ENCODE peak calls at places on chromosomes 6 and 20, in six cellular contexts. O is neuronal stem cell, K is H9, B is IMR-90, L is trophoblast cell, W is mesenchymal stem cell. N is an unnamed sample.

GRCh38 chr6:44474643-44475042 is 87.1 kb downstream of the CDC5L start:
- DNase-seq in K (no peak), L (no peak), W (no peak), B (no peak), O (no peak), N (no peak)

GRCh38 chr6:149888659-149889058 is 9.3 kb downstream of the RAET1E start:
- DNase-seq in L (no peak), B (peak; percentile 54), K (no peak), W (peak; percentile 16), O (no peak), N (no peak)

GRCh38 chr6:108667984-108668383 is 107.3 kb downstream of the FOXO3 start:
- DNase-seq in L (no peak), W (peak; percentile 43), O (no peak), K (no peak), B (peak; percentile 75), N (no peak)

GRCh38 chr6:164911873-164912580 is 397.4 kb downstream of the C6orf118 start:
- DNase-seq in O (no peak), W (no peak), B (no peak), K (no peak), L (no peak), N (no peak)

GRCh38 chr6:15441215-15441868 is 195.5 kb downstream of the JARID2 start:
- DNase-seq in B (peak; percentile 78), O (peak; percentile 31), K (peak; percentile 6), W (peak; percentile 82), L (peak; percentile 60), N (no peak)

GRCh38 chr6:27251672-27252251 is 4.3 kb downstream of the PRSS16 start:
- DNase-seq in L (peak; percentile 93), B (peak; percentile 38), K (peak; percentile 99), O (peak; percentile 87), W (peak; percentile 53), N (peak; percentile 93)

GRCh38 chr20:50335105-50335504 is 144.5 kb downstream of the CEBPB start:
- DNase-seq in O (peak; percentile 27), K (peak; percentile 81), L (peak; percentile 45), W (peak; percentile 38), B (peak; percentile 31), N (no peak)

GRCh38 chr20:50049442-50050026 is 63.4 kb downstream of the UBE2V1 start:
- DNase-seq in K (no peak), L (no peak), B (no peak), W (no peak), O (no peak), N (no peak)

GRCh38 chr20:31915491-31916280 is 36.2 kb downstream of the PDRG1 start:
- DNase-seq in B (no peak), K (no peak), O (no peak), L (no peak), W (no peak), N (no peak)

GRCh38 chr6:47034421-47034820 is 7.7 kb downstream of the ADGRF1 start:
- DNase-seq in L (no peak), W (no peak), K (no peak), B (no peak), O (no peak), N (no peak)

GRCh38 chr6:17012421-17013225 is 89.2 kb upstream of the STMND1 start:
- DNase-seq in O (no peak), B (peak; percentile 65), W (peak; percentile 81), K (peak; percentile 72), L (peak; percentile 83), N (no peak)

GRCh38 chr20:46307139-46307998 is 929 bp downstream of the CDH22 start:
- DNase-seq in L (no peak), O (peak; percentile 59), B (peak; percentile 20), W (peak; percentile 37), K (peak; percentile 84), N (peak; percentile 89)

GRCh38 chr20:36544134-36545018 is 3.1 kb downstream of the MYL9 start:
- DNase-seq in B (peak; percentile 68), O (no peak), L (no peak), K (no peak), W (no peak), N (no peak)

GRCh38 chr6:41934278-41935189 is 7.1 kb downstream of the CCND3 start:
- DNase-seq in K (no peak), B (no peak), O (no peak), W (no peak), L (no peak), N (no peak)

GRCh38 chr6:15061176-15061575 is 184.7 kb upstream of the JARID2 start:
- DNase-seq in W (no peak), B (no peak), O (no peak), L (no peak), K (no peak), N (no peak)

GRCh38 chr20:57680934-57681914 is 28.6 kb downstream of the PMEPA1 start:
- DNase-seq in B (no peak), O (no peak), K (no peak), W (no peak), L (peak; percentile 48), N (no peak)

GRCh38 chr6:63897459-63897858 is 261.9 kb downstream of the PHF3 start:
- DNase-seq in L (peak; percentile 47), O (no peak), W (peak; percentile 86), B (peak; percentile 86), K (no peak), N (no peak)

GRCh38 chr6:71585472-71585871 is 296.9 kb downstream of the OGFRL1 start:
- DNase-seq in K (no peak), W (no peak), L (no peak), B (no peak), O (no peak), N (no peak)

GRCh38 chr6:166387642-166388325 is 5.0 kb upstream of the MPC1 start:
- DNase-seq in K (no peak), O (no peak), L (no peak), W (no peak), B (no peak), N (no peak)

GRCh38 chr6:166386111-166386510 is 3.4 kb upstream of the MPC1 start:
- DNase-seq in O (no peak), B (no peak), K (no peak), W (no peak), L (no peak), N (no peak)

GRCh38 chr6:166393535-166393823 is 10.7 kb upstream of the MPC1 start:
- DNase-seq in B (no peak), W (no peak), O (no peak), K (no peak), L (no peak), N (no peak)

GRCh38 chr6:166388605-166389004 is 5.9 kb upstream of the MPC1 start:
- DNase-seq in W (no peak), K (no peak), L (no peak), B (no peak), O (no peak), N (no peak)

DNA sequence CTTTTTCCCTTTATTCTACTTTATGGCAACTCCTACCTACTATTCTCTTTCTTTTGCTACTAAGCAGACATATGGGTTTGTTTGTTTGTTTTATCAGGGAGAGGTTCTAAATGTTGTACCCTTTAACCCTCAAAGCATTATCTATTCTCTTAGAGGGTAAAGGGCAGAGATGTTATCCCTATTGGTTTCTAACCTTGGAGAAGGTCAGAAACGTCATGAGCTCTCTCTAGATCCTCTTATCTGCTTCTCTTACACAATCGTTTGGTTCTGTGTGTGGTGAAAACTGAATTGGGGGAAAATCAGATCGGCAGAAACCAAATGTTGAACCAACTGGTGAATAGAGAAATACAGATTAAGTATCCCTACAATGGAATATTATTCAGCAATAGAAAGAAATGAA is 6.4 kb upstream of the MPC1 start:
- DNase-seq in L (no peak), K (no peak), O (no peak), B (no peak), W (no peak), N (no peak)
- H3K14ac ChIP-seq in L (no peak overlapping the region), K (no peak overlapping the region), O (no peak overlapping the region), B (no peak overlapping the region), W (no peak overlapping the region), N (no peak overlapping the region)

GRCh38 chr6:125765944-125766343 is 16.5 kb downstream of the HEY2 start:
- DNase-seq in O (no peak), L (no peak), B (no peak), K (no peak), W (no peak), N (no peak)
- H3K14ac ChIP-seq in O (no peak overlapping the region), L (no peak overlapping the region), B (no peak overlapping the region), K (no peak overlapping the region), W (no peak overlapping the region), N (no peak overlapping the region)

GRCh38 chr6:157184202-157185015 is 138.9 kb downstream of the TMEM242 start:
- DNase-seq in B (peak; percentile 56), W (peak; percentile 62), K (peak; percentile 88), L (peak; percentile 64), O (peak; percentile 33), N (peak; percentile 87)

GRCh38 chr6:157185171-157185570 is 138.1 kb downstream of the TMEM242 start:
- DNase-seq in L (no peak), O (no peak), B (no peak), K (no peak), W (no peak), N (no peak)

GRCh38 chr6:157187182-157188093 is 135.9 kb downstream of the TMEM242 start:
- DNase-seq in B (no peak), W (peak; percentile 6), O (no peak), L (no peak), K (no peak), N (no peak)

GRCh38 chr6:157186785-157187181 is 136.5 kb downstream of the TMEM242 start:
- DNase-seq in L (no peak), W (no peak), O (no peak), B (no peak), K (no peak), N (no peak)

GRCh38 chr6:157188213-157188612 is 135.1 kb downstream of the TMEM242 start:
- DNase-seq in B (peak; percentile 81), K (no peak), L (no peak), O (no peak), W (peak; percentile 40), N (no peak)
- H3K14ac ChIP-seq in B (no peak overlapping the region), K (no peak overlapping the region), L (no peak overlapping the region), O (no peak overlapping the region), W (no peak overlapping the region), N (no peak overlapping the region)

GRCh38 chr20:44319880-44320422 is 8.9 kb upstream of the FITM2 start:
- DNase-seq in B (no peak), K (no peak), W (peak; percentile 2), O (no peak), L (no peak), N (no peak)

GRCh38 chr20:44326391-44327159 is 10.3 kb upstream of the R3HDML start:
- DNase-seq in L (no peak), W (no peak), K (peak; percentile 66), B (no peak), O (no peak), N (no peak)

GRCh38 chr20:44328428-44328827 is 8.4 kb upstream of the R3HDML start:
- DNase-seq in B (no peak), K (no peak), W (no peak), O (no peak), L (no peak), N (no peak)

GRCh38 chr20:44324343-44324742 is 12.5 kb upstream of the R3HDML start:
- DNase-seq in B (no peak), K (no peak), O (no peak), W (peak; percentile 3), L (no peak), N (no peak)
- H3K14ac ChIP-seq in B (no peak overlapping the region), K (no peak overlapping the region), O (no peak overlapping the region), W (peak overlapping the region; percentile 59), L (no peak overlapping the region), N (no peak overlapping the region)

N was measured in H1.